ENCODE peak calls at places on chromosomes 6 and 20, in six cellular contexts. One of them, this sample, is unnamed.
A peak's percentile ranks its signal among the peaks of the same experiment; 100 is the strongest.

GRCh38 chr6:80174931-80175572 is 68.6 kb downstream of the BCKDHB start:
- DNase-seq in esophagus squamous epithelium: no peak
- DNase-seq in tibial nerve: no peak
- DNase-seq in NB4: peak; percentile 86
- DNase-seq in Peyer's patch: no peak
- DNase-seq in HCT116: no peak
- DNase-seq in this sample: no peak

GRCh38 chr6:19270616-19271015 is 566.6 kb upstream of the ID4 start:
- DNase-seq in Peyer's patch: no peak
- DNase-seq in HCT116: no peak
- DNase-seq in tibial nerve: no peak
- DNase-seq in NB4: no peak
- DNase-seq in esophagus squamous epithelium: no peak
- DNase-seq in this sample: no peak

GRCh38 chr6:93550551-93551276 is 131.4 kb upstream of the EPHA7 start:
- DNase-seq in HCT116: no peak
- DNase-seq in Peyer's patch: no peak
- DNase-seq in esophagus squamous epithelium: no peak
- DNase-seq in tibial nerve: no peak
- DNase-seq in NB4: no peak
- DNase-seq in this sample: no peak

GRCh38 chr6:31805939-31806469 is 762 bp downstream of the LSM2 start:
- DNase-seq in NB4: no peak
- DNase-seq in Peyer's patch: no peak
- DNase-seq in HCT116: no peak
- DNase-seq in esophagus squamous epithelium: no peak
- DNase-seq in tibial nerve: no peak
- DNase-seq in this sample: no peak

GRCh38 chr6:149275621-149276020 is 41.9 kb upstream of the TAB2 start:
- DNase-seq in tibial nerve: no peak
- DNase-seq in esophagus squamous epithelium: no peak
- DNase-seq in NB4: no peak
- DNase-seq in HCT116: no peak
- DNase-seq in Peyer's patch: no peak
- DNase-seq in this sample: no peak

GRCh38 chr6:54690596-54690995 is 156.0 kb upstream of the FAM83B start:
- DNase-seq in HCT116: no peak
- DNase-seq in tibial nerve: no peak
- DNase-seq in esophagus squamous epithelium: no peak
- DNase-seq in NB4: no peak
- DNase-seq in Peyer's patch: no peak
- DNase-seq in this sample: no peak

GRCh38 chr6:139290787-139291294 is 957 bp downstream of the TXLNB start:
- DNase-seq in HCT116: no peak
- DNase-seq in esophagus squamous epithelium: no peak
- DNase-seq in tibial nerve: peak; percentile 17
- DNase-seq in Peyer's patch: peak; percentile 64
- DNase-seq in NB4: peak; percentile 86
- DNase-seq in this sample: peak; percentile 42

GRCh38 chr6:37260063-37260843 is 2.3 kb upstream of the TMEM217 start:
- DNase-seq in Peyer's patch: no peak
- DNase-seq in HCT116: no peak
- DNase-seq in esophagus squamous epithelium: no peak
- DNase-seq in tibial nerve: no peak
- DNase-seq in NB4: no peak
- DNase-seq in this sample: no peak

GRCh38 chr6:151876122-151876521 is 68.6 kb downstream of the ESR1 start:
- DNase-seq in HCT116: no peak
- DNase-seq in NB4: no peak
- DNase-seq in Peyer's patch: no peak
- DNase-seq in esophagus squamous epithelium: no peak
- DNase-seq in tibial nerve: no peak
- DNase-seq in this sample: no peak

GRCh38 chr6:75317503-75318206 is 33.1 kb upstream of the TMEM30A start:
- DNase-seq in NB4: no peak
- DNase-seq in HCT116: no peak
- DNase-seq in esophagus squamous epithelium: no peak
- DNase-seq in tibial nerve: no peak
- DNase-seq in Peyer's patch: no peak
- DNase-seq in this sample: no peak

GRCh38 chr6:30787954-30788353 is 43.6 kb upstream of the IER3 start:
- DNase-seq in esophagus squamous epithelium: no peak
- DNase-seq in tibial nerve: peak; percentile 36
- DNase-seq in HCT116: no peak
- DNase-seq in Peyer's patch: no peak
- DNase-seq in NB4: peak; percentile 92
- DNase-seq in this sample: no peak

GRCh38 chr6:154341326-154341725 is 15.3 kb downstream of the IPCEF1 start:
- DNase-seq in tibial nerve: no peak
- DNase-seq in esophagus squamous epithelium: no peak
- DNase-seq in NB4: no peak
- DNase-seq in Peyer's patch: no peak
- DNase-seq in HCT116: no peak
- DNase-seq in this sample: no peak

GRCh38 chr6:45946887-45947286 is 68.8 kb downstream of the CLIC5 start:
- DNase-seq in Peyer's patch: no peak
- DNase-seq in esophagus squamous epithelium: no peak
- DNase-seq in tibial nerve: no peak
- DNase-seq in NB4: no peak
- DNase-seq in HCT116: no peak
- DNase-seq in this sample: no peak

GRCh38 chr6:137258170-137258569 is 39.0 kb upstream of the IFNGR1 start:
- DNase-seq in esophagus squamous epithelium: no peak
- DNase-seq in tibial nerve: no peak
- DNase-seq in Peyer's patch: peak; percentile 67
- DNase-seq in HCT116: no peak
- DNase-seq in NB4: peak; percentile 82
- DNase-seq in this sample: no peak

GRCh38 chr20:4507288-4507719 is 214.4 kb upstream of the PRND start:
- DNase-seq in HCT116: no peak
- DNase-seq in tibial nerve: no peak
- DNase-seq in NB4: no peak
- DNase-seq in Peyer's patch: no peak
- DNase-seq in esophagus squamous epithelium: no peak
- DNase-seq in this sample: no peak

GRCh38 chr6:43865947-43866346 is 95.9 kb downstream of the VEGFA start:
- DNase-seq in tibial nerve: no peak
- DNase-seq in Peyer's patch: no peak
- DNase-seq in esophagus squamous epithelium: no peak
- DNase-seq in NB4: no peak
- DNase-seq in HCT116: no peak
- DNase-seq in this sample: no peak

GRCh38 chr6:84777888-84778287 is 13.5 kb upstream of the TBX18 start:
- DNase-seq in NB4: no peak
- DNase-seq in Peyer's patch: no peak
- DNase-seq in tibial nerve: no peak
- DNase-seq in HCT116: no peak
- DNase-seq in esophagus squamous epithelium: no peak
- DNase-seq in this sample: no peak

GRCh38 chr6:166997768-166998255 is 1.4 kb upstream of the CEP43 start:
- DNase-seq in tibial nerve: no peak
- DNase-seq in NB4: peak; percentile 80
- DNase-seq in Peyer's patch: peak; percentile 78
- DNase-seq in esophagus squamous epithelium: peak; percentile 3
- DNase-seq in HCT116: peak; percentile 62
- DNase-seq in this sample: peak; percentile 57

GRCh38 chr6:62150048-62150663 is 135.9 kb downstream of the KHDRBS2 start:
- DNase-seq in Peyer's patch: peak; percentile 51
- DNase-seq in NB4: peak; percentile 58
- DNase-seq in HCT116: peak; percentile 6
- DNase-seq in esophagus squamous epithelium: no peak
- DNase-seq in tibial nerve: no peak
- DNase-seq in this sample: no peak

GRCh38 chr6:88220493-88220892 is 54.3 kb upstream of the CNR1 start:
- DNase-seq in esophagus squamous epithelium: no peak
- DNase-seq in tibial nerve: no peak
- DNase-seq in NB4: peak; percentile 31
- DNase-seq in Peyer's patch: no peak
- DNase-seq in HCT116: no peak
- DNase-seq in this sample: no peak

GRCh38 chr20:362271-363254 is 15.7 kb downstream of the NRSN2 start:
- DNase-seq in esophagus squamous epithelium: peak; percentile 16
- DNase-seq in Peyer's patch: peak; percentile 89
- DNase-seq in NB4: peak; percentile 78
- DNase-seq in HCT116: peak; percentile 95
- DNase-seq in tibial nerve: peak; percentile 75
- DNase-seq in this sample: peak; percentile 94

DNA sequence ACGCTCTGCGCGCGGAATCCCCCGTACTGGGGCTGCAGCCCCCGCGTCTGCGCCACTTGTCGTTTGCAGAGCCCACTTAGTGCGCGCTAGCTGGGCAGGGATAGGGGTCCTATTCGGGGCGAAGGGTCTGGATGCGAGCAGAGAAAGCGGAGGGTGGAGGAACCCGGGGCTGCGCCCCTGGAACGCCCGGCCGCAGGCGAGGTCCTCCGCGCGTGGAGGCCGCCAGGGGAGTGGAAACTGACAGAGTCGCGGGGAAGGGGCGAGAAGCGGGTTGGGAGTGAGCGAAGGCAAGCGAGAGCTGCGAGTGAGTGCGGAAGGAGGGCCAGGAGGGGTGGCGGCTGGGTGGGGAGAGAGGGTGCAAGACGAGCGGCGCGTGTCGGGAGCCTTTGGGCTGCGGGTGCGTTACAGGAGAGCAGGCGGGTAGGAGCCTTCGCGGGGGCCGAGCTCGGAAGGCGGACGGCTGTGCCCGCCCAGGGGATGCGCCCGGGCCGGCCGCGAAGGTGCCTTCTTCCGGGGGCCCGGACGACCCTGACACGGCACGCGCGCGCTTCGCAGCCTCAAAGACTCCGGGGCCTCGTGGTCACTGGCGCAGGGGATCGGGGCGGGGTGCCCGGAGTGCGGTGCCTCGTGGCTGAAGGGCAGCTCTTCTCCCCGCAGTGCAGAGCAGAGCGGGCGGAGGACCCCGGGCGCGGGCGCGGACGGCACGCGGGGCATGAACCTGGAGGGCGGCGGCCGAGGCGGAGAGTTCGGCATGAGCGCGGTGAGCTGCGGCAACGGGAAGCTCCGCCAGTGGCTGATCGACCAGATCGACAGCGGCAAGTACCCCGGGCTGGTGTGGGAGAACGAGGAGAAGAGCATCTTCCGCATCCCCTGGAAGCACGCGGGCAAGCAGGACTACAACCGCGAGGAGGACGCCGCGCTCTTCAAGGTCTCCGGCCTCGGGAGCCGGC is 1.2 kb downstream of the IRF4 start:
- DNase-seq in HCT116: no peak
- DNase-seq in esophagus squamous epithelium: no peak
- DNase-seq in Peyer's patch: peak; percentile 51
- DNase-seq in NB4: no peak
- DNase-seq in tibial nerve: no peak
- DNase-seq in this sample: no peak
- TF ChIP-seq POLR2A in HCT116: no peak
- TF ChIP-seq POLR2A in esophagus squamous epithelium: no peak
- TF ChIP-seq POLR2A in Peyer's patch: no peak
- TF ChIP-seq POLR2A in NB4: no peak
- TF ChIP-seq POLR2A in tibial nerve: no peak
- TF ChIP-seq POLR2A in this sample: no peak

DNA sequence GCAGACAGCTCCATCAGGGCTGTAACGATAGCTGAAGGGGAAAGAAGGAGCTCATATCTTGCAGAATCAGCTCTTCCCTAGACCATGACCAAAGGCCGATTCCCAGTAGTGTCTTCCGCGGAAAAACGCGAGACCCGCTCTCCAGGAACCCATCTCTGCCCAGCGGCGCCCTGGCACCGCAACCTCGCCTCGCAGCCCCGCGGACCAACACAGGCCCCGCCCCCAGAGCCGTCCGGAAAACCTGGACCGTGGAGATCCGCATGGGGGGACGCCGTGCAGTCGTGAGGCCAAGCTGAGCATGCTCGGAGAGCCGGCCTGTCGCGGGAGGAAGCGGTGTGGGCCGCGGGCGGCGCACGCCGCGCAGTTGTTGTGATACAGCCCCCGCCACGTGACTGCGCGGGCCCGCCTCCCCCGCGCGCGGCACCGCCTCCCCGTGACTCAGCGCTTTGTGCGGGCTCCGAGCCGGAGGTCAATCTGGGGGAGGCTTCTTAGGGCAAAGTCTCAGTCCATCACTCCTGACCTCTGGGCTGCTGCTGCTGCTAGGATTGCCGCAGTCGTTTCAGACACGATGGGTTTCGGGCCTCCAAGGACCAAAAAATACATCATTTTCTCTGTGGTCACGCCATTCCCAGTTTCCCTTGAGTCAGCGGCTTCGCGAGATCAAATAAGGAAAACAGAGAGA is 3.1 kb upstream of the GCLC start:
- DNase-seq in HCT116: peak; percentile 95
- DNase-seq in tibial nerve: peak; percentile 95
- DNase-seq in esophagus squamous epithelium: peak; percentile 79
- DNase-seq in NB4: peak; percentile 98
- DNase-seq in Peyer's patch: peak; percentile 99
- DNase-seq in this sample: peak; percentile 99
- TF ChIP-seq POLR2A in HCT116: peak; percentile 70
- TF ChIP-seq POLR2A in tibial nerve: peak; percentile 79
- TF ChIP-seq POLR2A in esophagus squamous epithelium: peak; percentile 35
- TF ChIP-seq POLR2A in NB4: peak; percentile 48
- TF ChIP-seq POLR2A in Peyer's patch: peak; percentile 68
- TF ChIP-seq POLR2A in this sample: peak; percentile 72

GRCh38 chr6:11196511-11197174 is 35.8 kb downstream of the NEDD9 start:
- DNase-seq in NB4: no peak
- DNase-seq in esophagus squamous epithelium: no peak
- DNase-seq in tibial nerve: no peak
- DNase-seq in HCT116: no peak
- DNase-seq in Peyer's patch: no peak
- DNase-seq in this sample: no peak
- TF ChIP-seq POLR2A in NB4: no peak
- TF ChIP-seq POLR2A in esophagus squamous epithelium: no peak
- TF ChIP-seq POLR2A in tibial nerve: no peak
- TF ChIP-seq POLR2A in HCT116: no peak
- TF ChIP-seq POLR2A in Peyer's patch: no peak
- TF ChIP-seq POLR2A in this sample: no peak

DNA sequence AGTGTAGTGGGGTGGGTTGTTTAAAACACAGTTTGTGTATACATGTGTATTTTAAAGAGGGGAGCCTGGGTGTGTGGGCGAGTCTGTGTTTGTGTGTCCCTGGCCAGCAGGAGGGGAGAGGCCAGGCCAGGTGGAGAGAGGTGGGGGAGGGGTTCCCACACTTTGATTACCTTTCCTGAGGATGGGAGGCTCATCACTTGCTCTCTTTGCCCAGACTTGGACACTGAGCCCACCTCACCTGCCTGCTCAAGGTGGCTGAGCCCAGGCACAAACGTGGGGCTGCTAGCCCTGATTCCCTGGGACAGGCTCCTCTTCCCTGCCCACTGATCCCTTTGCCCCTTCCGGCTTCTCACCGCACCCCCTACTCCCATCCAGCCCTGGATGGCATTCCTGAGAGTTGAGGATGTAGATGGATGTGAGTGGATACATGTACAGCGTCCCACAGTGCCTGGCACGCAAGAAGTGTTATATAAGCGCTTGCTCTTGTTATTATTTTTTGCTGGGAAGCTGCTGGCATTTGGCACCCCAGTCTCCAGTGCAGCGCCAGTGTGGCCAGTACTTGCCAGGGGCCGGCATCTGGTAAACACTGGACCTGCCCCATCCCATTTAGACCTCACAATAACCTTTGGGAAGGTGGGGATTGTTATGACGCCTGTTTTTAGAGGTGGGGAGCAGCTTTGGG is 2.7 kb downstream of the CEBPB start:
- DNase-seq in tibial nerve: peak; percentile 45
- DNase-seq in Peyer's patch: no peak
- DNase-seq in NB4: no peak
- DNase-seq in HCT116: no peak
- DNase-seq in esophagus squamous epithelium: no peak
- DNase-seq in this sample: no peak
- TF ChIP-seq POLR2A in tibial nerve: no peak
- TF ChIP-seq POLR2A in Peyer's patch: no peak
- TF ChIP-seq POLR2A in NB4: no peak
- TF ChIP-seq POLR2A in HCT116: peak; percentile 54
- TF ChIP-seq POLR2A in esophagus squamous epithelium: no peak
- TF ChIP-seq POLR2A in this sample: no peak

This sample was measured in heart left ventricle.